ENCODE peak calls at places on chromosomes 1 and 21, in five cellular contexts. One of them, this sample, is unnamed.

GRCh38 chr21:42423197-42423675 is 19.5 kb downstream of the UBASH3A start:
- DNase-seq in HCT116: no peak
- DNase-seq in AG04450: no peak
- DNase-seq in left ventricle myocardium inferior: no peak
- DNase-seq in ovary: no peak
- DNase-seq in this sample: no peak

GRCh38 chr1:11044849-11045427 is 2.1 kb downstream of the MASP2 start:
- DNase-seq in HCT116: no peak
- DNase-seq in AG04450: no peak
- DNase-seq in left ventricle myocardium inferior: no peak
- DNase-seq in ovary: no peak
- DNase-seq in this sample: no peak

GRCh38 chr1:44086722-44087474 is 31.7 kb upstream of the KLF17 start:
- DNase-seq in HCT116: no peak
- DNase-seq in AG04450: no peak
- DNase-seq in left ventricle myocardium inferior: no peak
- DNase-seq in ovary: no peak
- DNase-seq in this sample: no peak

GRCh38 chr1:113388621-113389355 is 1.5 kb upstream of the MAGI3 start:
- DNase-seq in HCT116: no peak
- DNase-seq in AG04450: no peak
- DNase-seq in left ventricle myocardium inferior: no peak
- DNase-seq in ovary: no peak
- DNase-seq in this sample: peak

GRCh38 chr1:92969517-92969916 is 8.3 kb upstream of the DIPK1A start:
- DNase-seq in HCT116: no peak
- DNase-seq in AG04450: no peak
- DNase-seq in left ventricle myocardium inferior: no peak
- DNase-seq in ovary: no peak
- DNase-seq in this sample: no peak

GRCh38 chr1:92832537-92833160 is 809 bp downstream of the RPL5 start:
- DNase-seq in HCT116: no peak
- DNase-seq in AG04450: no peak
- DNase-seq in left ventricle myocardium inferior: no peak
- DNase-seq in ovary: no peak
- DNase-seq in this sample: no peak

GRCh38 chr21:37564341-37564923 is 197.9 kb downstream of the DYRK1A start:
- DNase-seq in HCT116: peak
- DNase-seq in AG04450: peak
- DNase-seq in left ventricle myocardium inferior: peak
- DNase-seq in ovary: peak
- DNase-seq in this sample: peak

GRCh38 chr1:178702141-178702540 is 22.9 kb upstream of the RALGPS2 start:
- DNase-seq in HCT116: no peak
- DNase-seq in AG04450: no peak
- DNase-seq in left ventricle myocardium inferior: no peak
- DNase-seq in ovary: no peak
- DNase-seq in this sample: no peak

GRCh38 chr1:114310771-114311251 is 157.1 kb upstream of the SYT6 start:
- DNase-seq in HCT116: no peak
- DNase-seq in AG04450: no peak
- DNase-seq in left ventricle myocardium inferior: no peak
- DNase-seq in ovary: peak
- DNase-seq in this sample: no peak

GRCh38 chr1:213264534-213264933 is 213.5 kb downstream of the RPS6KC1 start:
- DNase-seq in HCT116: no peak
- DNase-seq in AG04450: no peak
- DNase-seq in left ventricle myocardium inferior: no peak
- DNase-seq in ovary: no peak
- DNase-seq in this sample: no peak

GRCh38 chr1:245198755-245199516 is 44.2 kb downstream of the KIF26B start:
- DNase-seq in HCT116: no peak
- DNase-seq in AG04450: no peak
- DNase-seq in left ventricle myocardium inferior: no peak
- DNase-seq in ovary: no peak
- DNase-seq in this sample: no peak

GRCh38 chr1:93977546-93977945 is 68.3 kb upstream of the GCLM start:
- DNase-seq in HCT116: no peak
- DNase-seq in AG04450: no peak
- DNase-seq in left ventricle myocardium inferior: no peak
- DNase-seq in ovary: no peak
- DNase-seq in this sample: no peak

GRCh38 chr1:93979040-93979717 is 69.9 kb upstream of the GCLM start:
- DNase-seq in HCT116: no peak
- DNase-seq in AG04450: no peak
- DNase-seq in left ventricle myocardium inferior: no peak
- DNase-seq in ovary: no peak
- DNase-seq in this sample: no peak

GRCh38 chr1:93980320-93980744 is 71.1 kb upstream of the GCLM start:
- DNase-seq in HCT116: no peak
- DNase-seq in AG04450: no peak
- DNase-seq in left ventricle myocardium inferior: no peak
- DNase-seq in ovary: no peak
- DNase-seq in this sample: no peak

GRCh38 chr1:93980881-93981280 is 71.7 kb upstream of the GCLM start:
- DNase-seq in HCT116: no peak
- DNase-seq in AG04450: no peak
- DNase-seq in left ventricle myocardium inferior: no peak
- DNase-seq in ovary: no peak
- DNase-seq in this sample: no peak

DNA sequence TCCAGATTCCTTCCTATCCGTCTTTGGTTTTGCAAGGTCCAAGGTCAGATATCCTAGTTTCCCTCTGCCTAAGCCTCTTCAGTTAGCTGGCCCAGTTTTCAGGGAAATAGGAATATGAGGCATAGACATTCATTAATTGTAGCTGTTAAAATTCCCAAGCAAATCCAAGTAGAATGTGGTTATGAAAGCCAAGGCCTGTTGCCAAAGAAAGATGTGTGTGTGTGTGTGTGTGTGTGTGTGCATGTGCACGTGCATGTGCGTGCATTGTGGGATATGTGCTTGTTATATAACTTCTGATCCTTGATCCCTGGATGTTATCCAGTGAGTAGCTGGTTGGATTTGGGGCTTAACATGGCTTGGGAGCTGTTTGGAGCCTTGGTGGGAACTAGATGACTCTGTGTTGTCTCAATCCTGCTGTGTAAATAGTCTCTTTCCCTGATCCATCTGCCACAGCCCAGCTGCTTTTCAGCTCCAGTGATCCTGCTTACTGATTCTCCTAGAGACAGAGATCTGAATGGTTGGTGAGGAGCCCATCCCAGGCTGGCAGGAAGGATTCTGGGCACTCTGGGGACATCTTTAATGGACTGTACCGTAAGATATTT is 70.6 kb upstream of the GCLM start:
- DNase-seq in HCT116: no peak
- DNase-seq in AG04450: peak
- DNase-seq in left ventricle myocardium inferior: peak
- DNase-seq in ovary: peak
- DNase-seq in this sample: peak
- H3K27ac ChIP-seq in HCT116: no peak
- H3K27ac ChIP-seq in AG04450: peak
- H3K27ac ChIP-seq in left ventricle myocardium inferior: peak
- H3K27ac ChIP-seq in ovary: peak
- H3K27ac ChIP-seq in this sample: peak

DNA sequence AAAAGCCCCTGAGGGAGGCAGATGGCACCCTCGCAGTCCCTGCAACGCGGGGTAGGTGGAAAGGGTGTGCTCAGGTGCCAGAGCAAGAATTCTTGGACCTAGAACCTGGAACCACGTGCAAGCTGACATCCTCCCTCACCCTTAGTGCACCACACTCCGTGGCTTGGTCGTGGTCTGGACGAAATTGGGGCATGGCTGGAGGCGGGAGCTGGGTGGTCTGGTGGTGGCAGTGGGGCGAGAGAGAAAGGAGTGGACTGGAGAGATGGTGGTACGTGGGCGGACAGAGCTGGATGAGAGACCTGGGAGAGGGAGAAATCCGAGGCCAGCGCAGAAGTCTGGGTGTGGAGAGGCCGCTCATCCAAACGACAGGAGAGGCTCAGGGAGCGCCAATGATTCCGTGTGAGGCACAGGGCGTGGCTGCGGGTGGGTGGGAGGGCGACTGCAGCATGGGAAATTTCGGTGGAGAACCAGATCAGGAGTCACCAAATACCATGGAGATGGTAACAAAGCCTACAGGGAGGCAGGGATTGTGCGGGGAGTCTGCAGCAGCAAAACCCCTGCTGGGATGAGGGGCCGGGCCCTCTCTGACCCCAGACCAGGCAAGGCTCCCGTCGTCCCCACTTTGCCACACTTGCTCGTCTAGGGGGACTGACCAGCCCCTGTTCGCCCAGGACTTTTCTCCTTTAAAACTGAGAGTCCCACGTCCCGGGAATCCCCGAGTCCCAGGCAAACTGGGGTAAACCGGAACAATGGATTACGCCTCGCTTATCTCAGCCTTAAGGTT is 31.9 kb downstream of the CDCP2 start:
- DNase-seq in HCT116: no peak
- DNase-seq in AG04450: no peak
- DNase-seq in left ventricle myocardium inferior: no peak
- DNase-seq in ovary: no peak
- DNase-seq in this sample: no peak
- H3K27ac ChIP-seq in HCT116: no peak
- H3K27ac ChIP-seq in AG04450: no peak
- H3K27ac ChIP-seq in left ventricle myocardium inferior: no peak
- H3K27ac ChIP-seq in ovary: no peak
- H3K27ac ChIP-seq in this sample: no peak

DNA sequence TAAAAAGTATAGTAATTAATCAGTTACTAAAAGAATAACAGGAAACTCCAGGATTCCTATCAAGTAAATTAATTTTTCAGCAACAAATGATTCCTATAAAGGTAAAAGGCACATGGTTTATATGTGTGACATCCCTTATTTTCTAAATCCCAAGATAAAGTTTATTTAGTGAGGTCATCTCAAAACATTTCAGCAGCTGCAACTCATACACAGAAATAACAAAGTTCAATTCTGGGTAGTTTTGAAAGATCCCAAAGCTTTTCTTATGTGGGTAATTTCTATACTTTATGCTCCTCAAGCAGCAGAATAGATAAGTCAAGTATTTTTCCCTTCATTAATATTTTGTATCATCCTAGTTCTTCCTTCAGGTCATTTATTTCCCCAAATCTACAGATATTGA is 117.7 kb downstream of the EIF4G3 start:
- DNase-seq in HCT116: no peak
- DNase-seq in AG04450: no peak
- DNase-seq in left ventricle myocardium inferior: no peak
- DNase-seq in ovary: no peak
- DNase-seq in this sample: no peak
- H3K27ac ChIP-seq in HCT116: no peak
- H3K27ac ChIP-seq in AG04450: no peak
- H3K27ac ChIP-seq in left ventricle myocardium inferior: no peak
- H3K27ac ChIP-seq in ovary: no peak
- H3K27ac ChIP-seq in this sample: no peak

GRCh38 chr1:169150631-169151337 is 44.3 kb downstream of the ATP1B1 start:
- DNase-seq in HCT116: no peak
- DNase-seq in AG04450: no peak
- DNase-seq in left ventricle myocardium inferior: no peak
- DNase-seq in ovary: no peak
- DNase-seq in this sample: no peak

GRCh38 chr1:169148472-169149252 is 42.2 kb downstream of the ATP1B1 start:
- DNase-seq in HCT116: no peak
- DNase-seq in AG04450: no peak
- DNase-seq in left ventricle myocardium inferior: no peak
- DNase-seq in ovary: no peak
- DNase-seq in this sample: peak

GRCh38 chr1:169146536-169147214 is 40.2 kb downstream of the ATP1B1 start:
- DNase-seq in HCT116: no peak
- DNase-seq in AG04450: no peak
- DNase-seq in left ventricle myocardium inferior: no peak
- DNase-seq in ovary: no peak
- DNase-seq in this sample: no peak

GRCh38 chr1:169151338-169151837 is 44.9 kb downstream of the ATP1B1 start:
- DNase-seq in HCT116: no peak
- DNase-seq in AG04450: no peak
- DNase-seq in left ventricle myocardium inferior: no peak
- DNase-seq in ovary: no peak
- DNase-seq in this sample: no peak

DNA sequence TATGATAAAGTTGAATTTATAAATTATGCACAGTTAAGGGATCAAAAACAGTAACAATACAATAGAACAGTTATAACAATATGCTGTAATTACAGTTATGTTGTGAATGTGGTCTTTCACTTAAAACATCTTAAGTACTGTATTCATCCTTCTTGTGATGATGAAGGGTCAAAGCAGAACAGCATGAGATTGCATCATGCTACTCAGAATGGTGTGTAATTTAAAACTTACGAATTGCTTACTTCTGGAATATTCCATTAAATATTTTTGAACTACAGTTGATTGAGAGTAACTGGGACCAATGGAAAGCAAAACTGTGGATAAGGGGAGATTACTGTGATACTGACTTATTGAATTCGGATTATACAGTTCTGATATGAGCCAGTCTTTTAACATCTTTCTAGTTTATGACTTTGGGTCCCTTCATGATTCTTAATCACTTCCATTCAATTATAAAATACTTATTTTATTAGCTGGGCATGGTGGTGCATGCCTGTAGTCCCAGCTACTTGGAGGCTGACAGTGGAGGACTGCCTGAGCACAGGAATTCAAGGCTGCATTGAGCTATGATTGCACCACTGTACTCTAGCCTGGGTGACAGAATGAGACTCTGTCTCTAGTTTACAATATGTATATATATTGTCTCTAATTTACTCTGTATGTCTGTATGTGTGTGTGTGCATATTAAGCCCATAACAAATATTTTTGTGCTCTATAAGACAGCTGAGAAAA is 43.2 kb downstream of the ATP1B1 start:
- DNase-seq in HCT116: no peak
- DNase-seq in AG04450: no peak
- DNase-seq in left ventricle myocardium inferior: no peak
- DNase-seq in ovary: no peak
- DNase-seq in this sample: no peak
- H3K27ac ChIP-seq in HCT116: no peak
- H3K27ac ChIP-seq in AG04450: no peak
- H3K27ac ChIP-seq in left ventricle myocardium inferior: no peak
- H3K27ac ChIP-seq in ovary: no peak
- H3K27ac ChIP-seq in this sample: no peak

GRCh38 chr1:117930173-117930447 is 571 bp downstream of the WDR3 start:
- DNase-seq in HCT116: no peak
- DNase-seq in AG04450: no peak
- DNase-seq in left ventricle myocardium inferior: no peak
- DNase-seq in ovary: no peak
- DNase-seq in this sample: no peak
- H3K27ac ChIP-seq in HCT116: peak
- H3K27ac ChIP-seq in AG04450: no peak
- H3K27ac ChIP-seq in left ventricle myocardium inferior: peak
- H3K27ac ChIP-seq in ovary: no peak
- H3K27ac ChIP-seq in this sample: peak